ENCODE peak calls at places on chromosome X, in ten cellular contexts. K is foreskin fibroblast, P is heart left ventricle, O is chondrocyte, L is MCF 10A, V is tibial nerve, C is WTC11, Y is neural crest cell, G is A549, Z is PC-3. X is an unnamed sample.

GRCh38 chrX:2679534-2680485 is 11.3 kb upstream of the CD99 start:
- DNase-seq in K (peak), P (no peak), O (no peak), L (peak), V (no peak), C (no peak), Y (no peak), G (no peak), Z (no peak), X (no peak)

GRCh38 chrX:150514462-150514861 is 54.0 kb upstream of the MTM1 start:
- DNase-seq in K (no peak), P (no peak), O (no peak), L (no peak), V (no peak), C (no peak), Y (no peak), G (no peak), Z (no peak), X (no peak)

GRCh38 chrX:130523460-130524394 is 121.9 kb downstream of the RBMX2 start:
- DNase-seq in K (peak), P (peak), O (no peak), L (no peak), V (peak), C (peak), Y (peak), G (no peak), Z (peak), X (peak)

GRCh38 chrX:124216396-124217124 is 115.9 kb upstream of the TEX13D start:
- DNase-seq in K (no peak), P (no peak), O (no peak), L (no peak), V (no peak), C (peak), Y (peak), G (no peak), Z (no peak), X (no peak)

GRCh38 chrX:131778269-131779218 is 234.7 kb downstream of the OR13H1 start:
- DNase-seq in K (no peak), P (no peak), O (no peak), L (peak), V (no peak), C (no peak), Y (no peak), G (peak), Z (peak), X (no peak)

GRCh38 chrX:114626323-114626722 is 42.4 kb downstream of the HTR2C start:
- DNase-seq in K (peak), P (no peak), O (no peak), L (peak), V (peak), C (no peak), Y (no peak), G (peak), Z (peak), X (peak)

GRCh38 chrX:138191998-138192397 is 519.5 kb downstream of the FGF13 start:
- DNase-seq in K (peak), P (no peak), O (no peak), L (peak), V (peak), C (peak), Y (peak), G (no peak), Z (peak), X (peak)

GRCh38 chrX:57251965-57252364 is 34.5 kb upstream of the FAAH2 start:
- DNase-seq in K (no peak), P (no peak), O (no peak), L (no peak), V (no peak), C (no peak), Y (no peak), G (no peak), Z (no peak), X (no peak)

GRCh38 chrX:129769467-129770154 is 10.1 kb upstream of the SASH3 start:
- DNase-seq in K (no peak), P (no peak), O (no peak), L (no peak), V (no peak), C (no peak), Y (no peak), G (no peak), Z (no peak), X (no peak)

GRCh38 chrX:1493317-1493856 is 40.7 kb upstream of the ASMTL start:
- DNase-seq in K (peak), P (no peak), O (no peak), L (no peak), V (no peak), C (no peak), Y (no peak), G (no peak), Z (no peak), X (no peak)

GRCh38 chrX:45794995-45795337 is 594.3 kb upstream of the DIPK2B start:
- DNase-seq in K (peak), P (no peak), O (no peak), L (no peak), V (no peak), C (no peak), Y (no peak), G (no peak), Z (no peak), X (no peak)

GRCh38 chrX:9117851-9118250 is 83.9 kb upstream of the FAM9B start:
- DNase-seq in K (peak), P (no peak), O (no peak), L (no peak), V (no peak), C (no peak), Y (no peak), G (no peak), Z (no peak), X (no peak)

GRCh38 chrX:9352683-9353430 is 112.0 kb upstream of the TBL1X start:
- DNase-seq in K (peak), P (no peak), O (no peak), L (peak), V (peak), C (no peak), Y (no peak), G (no peak), Z (peak), X (no peak)

GRCh38 chrX:100979881-100980607 is 10.5 kb downstream of the ARL13A start:
- DNase-seq in K (peak), P (no peak), O (no peak), L (peak), V (no peak), C (no peak), Y (no peak), G (no peak), Z (peak), X (peak)

GRCh38 chrX:21734175-21734574 is 23.7 kb downstream of the SMPX start:
- DNase-seq in K (no peak), P (no peak), O (no peak), L (no peak), V (no peak), C (no peak), Y (no peak), G (no peak), Z (peak), X (no peak)

GRCh38 chrX:147848009-147848408 is 63.7 kb upstream of the FMR1 start:
- DNase-seq in K (no peak), P (no peak), O (no peak), L (no peak), V (no peak), C (no peak), Y (no peak), G (no peak), Z (peak), X (peak)

GRCh38 chrX:142998447-142999208 is 27.1 kb upstream of the SPANXN4 start:
- DNase-seq in K (no peak), P (no peak), O (no peak), L (peak), V (no peak), C (no peak), Y (no peak), G (no peak), Z (peak), X (no peak)

GRCh38 chrX:150886381-150886780 is 12.1 kb downstream of the CD99L2 start:
- DNase-seq in K (no peak), P (no peak), O (no peak), L (no peak), V (no peak), C (no peak), Y (no peak), G (no peak), Z (no peak), X (no peak)

GRCh38 chrX:41779941-41780340 is 56.0 kb downstream of the GPR82 start:
- DNase-seq in K (no peak), P (no peak), O (no peak), L (no peak), V (no peak), C (no peak), Y (no peak), G (no peak), Z (peak), X (no peak)

GRCh38 chrX:42992199-42992943 is 214.4 kb upstream of the PPP1R2C start:
- DNase-seq in K (peak), P (no peak), O (no peak), L (peak), V (no peak), C (no peak), Y (no peak), G (no peak), Z (peak), X (no peak)

GRCh38 chrX:11629593-11630211 is 36.0 kb downstream of the ARHGAP6 start:
- DNase-seq in K (peak), P (peak), O (no peak), L (peak), V (peak), C (no peak), Y (no peak), G (no peak), Z (peak), X (no peak)

GRCh38 chrX:69503835-69504625 is at the start of gene NALF2:
- DNase-seq in K (peak), P (peak), O (no peak), L (peak), V (peak), C (peak), Y (peak), G (peak), Z (peak), X (peak)

GRCh38 chrX:112704226-112704625 is 24.5 kb upstream of the LHFPL1 start:
- DNase-seq in K (no peak), P (no peak), O (no peak), L (no peak), V (no peak), C (no peak), Y (no peak), G (no peak), Z (no peak), X (no peak)

GRCh38 chrX:127574829-127575228 is 477.4 kb downstream of the ACTRT1 start:
- DNase-seq in K (no peak), P (no peak), O (peak), L (no peak), V (no peak), C (no peak), Y (no peak), G (no peak), Z (no peak), X (no peak)

GRCh38 chrX:39736219-39737211 is 361.2 kb downstream of the BCOR start:
- DNase-seq in K (peak), P (peak), O (no peak), L (peak), V (peak), C (no peak), Y (no peak), G (peak), Z (peak), X (peak)

GRCh38 chrX:154348646-154349358 is 25.6 kb downstream of the FLNA start:
- DNase-seq in K (no peak), P (peak), O (peak), L (no peak), V (no peak), C (no peak), Y (no peak), G (no peak), Z (no peak), X (no peak)

GRCh38 chrX:153580700-153581386 is 18.1 kb downstream of the CCNQ start:
- DNase-seq in K (no peak), P (no peak), O (no peak), L (peak), V (no peak), C (peak), Y (no peak), G (no peak), Z (no peak), X (peak)

GRCh38 chrX:19334945-19335626 is 8.6 kb upstream of the PDHA1 start:
- DNase-seq in K (peak), P (no peak), O (no peak), L (peak), V (no peak), C (peak), Y (no peak), G (peak), Z (peak), X (no peak)

GRCh38 chrX:29911673-29912072 is 303.7 kb upstream of the MAGEB2 start:
- DNase-seq in K (no peak), P (no peak), O (no peak), L (peak), V (no peak), C (no peak), Y (no peak), G (no peak), Z (peak), X (no peak)

GRCh38 chrX:118761950-118762725 is 34.7 kb downstream of the IL13RA1 start:
- DNase-seq in K (no peak), P (no peak), O (no peak), L (no peak), V (no peak), C (no peak), Y (no peak), G (no peak), Z (peak), X (no peak)
- TF ChIP-seq CTCF in K (no peak), P (no peak), O (peak), L (peak), V (no peak), C (no peak), Y (peak), G (no peak), Z (peak), X (no peak)

GRCh38 chrX:47815901-47816845 is 20.5 kb upstream of the ZNF81 start:
- DNase-seq in K (peak), P (no peak), O (no peak), L (peak), V (no peak), C (no peak), Y (no peak), G (no peak), Z (no peak), X (no peak)

GRCh38 chrX:47809065-47809788 is 27.5 kb upstream of the ZNF81 start:
- DNase-seq in K (no peak), P (no peak), O (no peak), L (no peak), V (no peak), C (no peak), Y (no peak), G (no peak), Z (no peak), X (no peak)

GRCh38 chrX:47817897-47818296 is 18.8 kb upstream of the ZNF81 start:
- DNase-seq in K (no peak), P (no peak), O (no peak), L (no peak), V (no peak), C (no peak), Y (no peak), G (no peak), Z (no peak), X (no peak)

GRCh38 chrX:47817421-47817820 is 19.3 kb upstream of the ZNF81 start:
- DNase-seq in K (no peak), P (no peak), O (no peak), L (no peak), V (no peak), C (no peak), Y (no peak), G (no peak), Z (no peak), X (no peak)

GRCh38 chrX:47814853-47815252 is 21.8 kb upstream of the ZNF81 start:
- DNase-seq in K (peak), P (no peak), O (no peak), L (no peak), V (no peak), C (no peak), Y (no peak), G (no peak), Z (no peak), X (no peak)
- TF ChIP-seq CTCF in K (no peak), P (peak), O (no peak), L (no peak), V (no peak), C (no peak), Y (no peak), G (no peak), Z (no peak), X (no peak)

DNA sequence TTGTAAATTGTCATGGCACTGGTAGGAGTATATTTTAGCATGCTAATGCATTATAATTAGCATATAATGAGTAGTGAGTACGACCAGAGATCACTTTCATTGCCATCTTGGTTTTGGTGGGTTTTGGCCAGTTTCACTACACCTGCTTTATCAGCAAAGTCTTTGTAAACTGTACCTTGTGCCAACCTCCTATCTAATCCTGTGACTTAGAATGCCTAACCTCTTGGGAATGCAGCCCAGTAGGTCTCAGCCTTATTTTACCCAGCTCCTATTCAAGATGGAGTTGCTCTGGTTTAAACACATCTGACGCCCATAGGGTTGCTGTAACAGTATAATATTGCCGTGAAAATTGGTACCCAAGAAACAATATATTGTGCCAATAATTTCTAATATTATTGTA is 159.4 kb downstream of the MAGEB5 start:
- DNase-seq in K (no peak), P (no peak), O (no peak), L (no peak), V (no peak), C (no peak), Y (no peak), G (no peak), Z (no peak), X (no peak)
- TF ChIP-seq CTCF in K (no peak), P (no peak), O (no peak), L (no peak), V (no peak), C (no peak), Y (no peak), G (no peak), Z (no peak), X (no peak)

DNA sequence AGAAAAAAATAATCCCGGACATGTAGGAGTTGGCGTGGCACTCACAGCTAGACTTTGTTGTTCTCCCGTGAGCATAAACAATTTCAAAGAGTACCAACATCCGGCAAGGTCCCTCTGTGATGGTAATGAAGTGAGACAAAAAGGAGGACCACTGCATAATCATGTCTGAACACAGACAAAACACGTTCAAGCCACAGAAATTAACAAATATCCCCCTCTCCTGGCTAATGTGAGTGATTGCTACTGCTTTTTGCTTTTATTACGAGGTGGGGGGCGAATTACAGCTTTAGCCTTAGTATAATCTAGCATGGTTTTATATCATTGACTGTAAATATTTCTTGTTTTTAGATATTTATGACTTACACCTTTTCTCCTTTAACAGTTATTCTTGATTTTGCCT is 118.5 kb downstream of the PLS3 start:
- DNase-seq in K (peak), P (no peak), O (no peak), L (peak), V (no peak), C (no peak), Y (no peak), G (peak), Z (peak), X (no peak)
- TF ChIP-seq CTCF in K (peak), P (peak), O (peak), L (peak), V (no peak), C (no peak), Y (peak), G (peak), Z (peak), X (no peak)

GRCh38 chrX:72569786-72570185 is 2.9 kb downstream of the HDAC8 start:
- DNase-seq in K (peak), P (no peak), O (no peak), L (peak), V (no peak), C (no peak), Y (no peak), G (no peak), Z (peak), X (no peak)
- TF ChIP-seq CTCF in K (no peak), P (no peak), O (peak), L (peak), V (no peak), C (no peak), Y (no peak), G (no peak), Z (peak), X (no peak)

X was measured in Calu3.